ENCODE peak calls at places on chromosomes 11 and 22, in seven cellular contexts. G is neuronal stem cell, C is mesenchymal stem cell, A is H9, W is H1, V is mesendoderm, K is trophoblast cell. U is an unnamed sample.

GRCh38 chr11:9754041-9754471 is 90.2 kb downstream of the SWAP70 start:
- DNase-seq in G (no peak), C (no peak), A (no peak), W (no peak), V (no peak), K (peak; percentile 44), U (no peak)

GRCh38 chr11:60485987-60486386 is 6.6 kb upstream of the MS4A12 start:
- DNase-seq in G (peak; percentile 9), C (peak; percentile 3), A (peak; percentile 74), W (no peak), V (peak; percentile 78), K (peak; percentile 64), U (no peak)

GRCh38 chr11:103202048-103202651 is 92.9 kb downstream of the DYNC2H1 start:
- DNase-seq in G (peak; percentile 3), C (peak; percentile 58), A (no peak), W (no peak), V (peak; percentile 33), K (peak; percentile 48), U (peak; percentile 63)

GRCh38 chr11:69760319-69760718 is 14.8 kb downstream of the FGF4 start:
- DNase-seq in G (no peak), C (no peak), A (no peak), W (no peak), V (no peak), K (no peak), U (no peak)

GRCh38 chr22:37334859-37335818 is 52.8 kb downstream of the CYTH4 start:
- DNase-seq in G (no peak), C (no peak), A (peak; percentile 74), W (peak; percentile 15), V (peak; percentile 50), K (no peak), U (no peak)

GRCh38 chr11:2783536-2784082 is 83.8 kb upstream of the KCNQ1OT1 start:
- DNase-seq in G (no peak), C (peak; percentile 64), A (no peak), W (no peak), V (no peak), K (no peak), U (peak; percentile 4)

GRCh38 chr22:49853981-49854791 is 542 bp downstream of the ZBED4 start:
- DNase-seq in G (peak; percentile 39), C (peak; percentile 53), A (peak; percentile 38), W (no peak), V (peak; percentile 52), K (peak; percentile 62), U (peak; percentile 17)

GRCh38 chr11:5367461-5368074 is 16.0 kb upstream of the OR51M1 start:
- DNase-seq in G (no peak), C (peak; percentile 29), A (no peak), W (no peak), V (no peak), K (peak; percentile 46), U (peak; percentile 93)

GRCh38 chr11:77236901-77237300 is 64.6 kb downstream of the GDPD4 start:
- DNase-seq in G (no peak), C (peak; percentile 16), A (no peak), W (no peak), V (no peak), K (no peak), U (peak; percentile 66)

GRCh38 chr22:21624120-21624879 is 5.5 kb downstream of the YDJC start:
- DNase-seq in G (no peak), C (no peak), A (peak; percentile 72), W (no peak), V (peak; percentile 60), K (no peak), U (peak; percentile 23)

DNA sequence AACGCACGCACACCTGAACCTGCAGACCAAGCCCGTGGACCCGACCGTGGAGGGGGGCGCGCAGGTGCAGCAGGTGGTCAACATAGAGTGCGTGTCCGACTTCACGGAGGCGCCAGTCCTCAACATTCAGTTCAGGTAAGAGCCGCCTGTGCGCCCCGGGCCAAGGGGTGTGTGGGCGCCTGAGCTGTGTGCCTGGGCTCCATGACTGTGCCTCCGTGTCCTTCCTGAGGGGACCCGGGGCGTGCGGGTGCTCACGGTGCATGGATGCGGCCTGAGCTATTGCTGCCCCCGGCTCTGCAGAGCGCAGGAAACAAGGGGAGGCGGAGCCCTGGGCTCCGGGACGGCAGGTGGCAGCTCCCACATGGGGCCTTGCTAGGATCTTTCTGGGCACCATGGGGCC is 28.5 kb downstream of the MUC6 start:
- DNase-seq in G (no peak), C (no peak), A (no peak), W (no peak), V (no peak), K (no peak), U (no peak)
- H2AK5ac ChIP-seq in G (no peak overlapping the region), C (no peak overlapping the region), A (no peak overlapping the region), W (no peak overlapping the region), V (no peak overlapping the region), K (no peak overlapping the region), U (no peak overlapping the region)

DNA sequence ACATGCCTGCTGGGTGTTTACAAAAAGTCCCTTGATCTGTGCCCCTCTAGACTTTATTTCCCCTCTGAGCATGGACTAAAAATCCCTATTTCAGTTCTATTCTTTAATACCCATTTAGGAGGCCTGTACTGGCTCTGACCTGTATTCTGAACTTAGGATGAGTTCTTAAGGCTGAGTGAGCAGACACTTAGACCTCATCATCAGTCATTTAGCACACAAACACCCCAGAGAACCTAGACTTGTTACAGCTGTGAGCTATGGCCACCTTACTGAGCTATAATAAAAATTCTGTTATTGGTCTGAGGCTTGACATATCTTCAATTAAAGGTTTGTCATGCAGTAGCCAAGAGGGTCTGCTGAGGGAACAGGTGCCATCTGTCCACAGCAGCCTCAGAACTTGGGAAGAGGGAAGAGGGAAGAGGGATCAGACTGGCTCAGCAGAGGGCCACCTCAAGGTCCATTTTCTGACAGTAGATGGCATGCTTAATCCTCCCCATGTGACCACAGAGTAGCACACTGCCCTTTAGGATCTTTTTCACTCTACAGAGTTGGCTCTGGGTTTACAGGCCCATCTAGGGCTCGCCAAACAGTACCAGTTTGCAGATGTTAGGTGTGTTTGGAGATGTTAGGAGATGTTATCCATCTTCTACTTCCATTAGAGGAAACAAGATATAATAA is 30.2 kb upstream of the RRM1 start:
- DNase-seq in G (no peak), C (no peak), A (no peak), W (no peak), V (no peak), K (no peak), U (no peak)
- H2AK5ac ChIP-seq in G (no peak overlapping the region), C (no peak overlapping the region), A (no peak overlapping the region), W (no peak overlapping the region), V (no peak overlapping the region), K (no peak overlapping the region), U (no peak overlapping the region)

GRCh38 chr11:127226376-127226775 is 225.8 kb upstream of the KIRREL3 start:
- DNase-seq in G (no peak), C (no peak), A (no peak), W (no peak), V (no peak), K (no peak), U (no peak)

GRCh38 chr11:127224276-127224675 is 223.7 kb upstream of the KIRREL3 start:
- DNase-seq in G (no peak), C (no peak), A (no peak), W (no peak), V (no peak), K (no peak), U (no peak)

GRCh38 chr11:127223633-127224032 is 223.1 kb upstream of the KIRREL3 start:
- DNase-seq in G (no peak), C (no peak), A (no peak), W (no peak), V (no peak), K (no peak), U (no peak)

GRCh38 chr11:127226959-127227358 is 226.4 kb upstream of the KIRREL3 start:
- DNase-seq in G (no peak), C (no peak), A (no peak), W (no peak), V (no peak), K (no peak), U (no peak)

DNA sequence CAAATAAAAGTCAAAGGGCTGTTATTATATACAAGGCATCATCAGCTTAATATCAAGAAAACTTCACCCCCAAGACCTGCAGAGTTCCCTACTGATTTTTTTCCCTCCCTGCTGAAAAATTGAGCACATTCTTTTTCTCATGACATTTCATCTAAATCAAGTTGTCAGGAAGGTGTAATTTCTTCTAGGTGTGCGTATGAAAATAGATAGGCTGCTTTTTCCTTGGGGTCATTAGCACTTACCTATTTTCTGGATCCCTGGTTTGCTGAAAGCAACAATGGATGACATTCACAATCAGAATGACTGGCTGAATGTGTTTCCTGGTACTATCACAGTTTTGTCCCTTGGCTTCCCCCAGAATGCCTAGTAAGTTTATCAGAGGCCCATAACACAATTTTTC is 225.0 kb upstream of the KIRREL3 start:
- DNase-seq in G (no peak), C (no peak), A (no peak), W (no peak), V (no peak), K (no peak), U (no peak)
- H2AK5ac ChIP-seq in G (no peak overlapping the region), C (no peak overlapping the region), A (no peak overlapping the region), W (no peak overlapping the region), V (no peak overlapping the region), K (no peak overlapping the region), U (no peak overlapping the region)

GRCh38 chr11:123576501-123576900 is 77.9 kb downstream of the SCN3B start:
- DNase-seq in G (no peak), C (no peak), A (no peak), W (no peak), V (no peak), K (no peak), U (no peak)
- H2AK5ac ChIP-seq in G (no peak overlapping the region), C (no peak overlapping the region), A (no peak overlapping the region), W (no peak overlapping the region), V (no peak overlapping the region), K (no peak overlapping the region), U (no peak overlapping the region)